ENCODE peak calls at places on chromosomes 11 and 22, in five cellular contexts. A is CD8-positive, alpha-beta T cell; R is lung; X is left ventricle myocardium inferior; B is hepatocyte. G is an unnamed sample. For H3K4me1, the result is how much of the 10 kb centered on the place peaks cover.

GRCh38 chr11:102306048-102306575 is 11.2 kb upstream of the BIRC3 start:
- DNase-seq in A (no peak), R (peak), X (no peak), B (peak), G (peak)

GRCh38 chr11:74434528-74434927 is 32.8 kb downstream of the KCNE3 start:
- DNase-seq in A (no peak), R (no peak), X (no peak), B (no peak), G (no peak)

GRCh38 chr11:65789230-65790103 is 2.6 kb downstream of the OVOL1 start:
- DNase-seq in A (no peak), R (no peak), X (no peak), B (no peak), G (peak)

GRCh38 chr11:11976476-11977187 is 31.8 kb downstream of the DKK3 start:
- DNase-seq in A (no peak), R (no peak), X (no peak), B (no peak), G (no peak)

GRCh38 chr11:32198053-32198452 is 107.2 kb downstream of the RCN1 start:
- DNase-seq in A (no peak), R (no peak), X (no peak), B (no peak), G (no peak)

GRCh38 chr11:126901783-126902182 is 98.8 kb downstream of the KIRREL3 start:
- DNase-seq in A (no peak), R (no peak), X (no peak), B (no peak), G (no peak)

GRCh38 chr11:105046898-105047579 is 1.9 kb upstream of the CARD16 start:
- DNase-seq in A (no peak), R (peak), X (no peak), B (peak), G (no peak)

GRCh38 chr11:61760946-61761345 is 8.5 kb downstream of the MYRF start:
- DNase-seq in A (no peak), R (no peak), X (no peak), B (no peak), G (no peak)

GRCh38 chr11:6646631-6647281 is 8.9 kb downstream of the DCHS1 start:
- DNase-seq in A (peak), R (no peak), X (peak), B (peak), G (peak)

GRCh38 chr11:43825217-43825816 is 55.3 kb upstream of the ALKBH3 start:
- DNase-seq in A (no peak), R (no peak), X (no peak), B (peak), G (no peak)

GRCh38 chr11:47889714-47890441 is 41.7 kb upstream of the NUP160 start:
- DNase-seq in A (no peak), R (no peak), X (no peak), B (no peak), G (no peak)

GRCh38 chr11:118212131-118212725 is 12.6 kb downstream of the JAML start:
- DNase-seq in A (no peak), R (peak), X (peak), B (peak), G (no peak)

GRCh38 chr11:126139541-126140091 is 71.8 kb downstream of the RPUSD4 start:
- DNase-seq in A (no peak), R (no peak), X (peak), B (no peak), G (no peak)

GRCh38 chr11:72631806-72632731 is 42.2 kb downstream of the PDE2A start:
- DNase-seq in A (no peak), R (no peak), X (peak), B (no peak), G (peak)

GRCh38 chr11:74084796-74085541 is 76.1 kb upstream of the UCP3 start:
- DNase-seq in A (no peak), R (no peak), X (no peak), B (no peak), G (no peak)

GRCh38 chr11:121367434-121367833 is 74.9 kb downstream of the SC5D start:
- DNase-seq in A (no peak), R (no peak), X (no peak), B (no peak), G (no peak)

GRCh38 chr11:110296226-110297081 is at the start of gene RDX:
- DNase-seq in A (peak), R (peak), X (peak), B (peak), G (peak)

GRCh38 chr11:73784080-73784634 is 3.5 kb upstream of the MRPL48 start:
- DNase-seq in A (no peak), R (no peak), X (no peak), B (peak), G (no peak)

GRCh38 chr11:118820412-118821357 is 29.7 kb upstream of the DDX6 start:
- DNase-seq in A (no peak), R (peak), X (peak), B (peak), G (peak)

GRCh38 chr11:120344302-120345004 is 8.2 kb downstream of the ARHGEF12 start:
- DNase-seq in A (peak), R (no peak), X (no peak), B (no peak), G (no peak)

GRCh38 chr11:110093407-110094297 is 460 bp downstream of the ZC3H12C start:
- DNase-seq in A (no peak), R (peak), X (peak), B (peak), G (peak)

DNA sequence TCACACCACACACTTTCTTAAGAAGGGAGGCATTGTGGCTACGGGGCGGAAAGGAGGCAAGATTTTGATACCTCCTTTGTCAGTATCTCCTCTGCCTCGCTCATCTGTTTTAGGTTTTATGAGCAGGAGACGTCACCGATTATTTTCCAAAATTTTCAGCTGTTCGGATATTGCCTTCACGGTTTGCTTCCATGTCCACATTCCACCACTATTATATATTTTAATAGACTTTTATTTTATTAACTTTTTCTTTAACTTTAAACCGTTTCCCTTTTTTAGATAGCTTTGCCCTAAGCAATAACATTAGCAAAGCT is 33.7 kb upstream of the CREB3L1 start:
- DNase-seq in A (no peak), R (no peak), X (no peak), B (no peak), G (no peak)
- H3K4me3 ChIP-seq in A (peak), R (peak), X (peak), B (peak), G (peak)

GRCh38 chr11:9691865-9692264 is 28.0 kb downstream of the SWAP70 start:
- DNase-seq in A (no peak), R (no peak), X (no peak), B (no peak), G (no peak)
- H3K4me1 ChIP-seq in A (under half), R (under half), X (half or more), B (under half), G (under half)

DNA sequence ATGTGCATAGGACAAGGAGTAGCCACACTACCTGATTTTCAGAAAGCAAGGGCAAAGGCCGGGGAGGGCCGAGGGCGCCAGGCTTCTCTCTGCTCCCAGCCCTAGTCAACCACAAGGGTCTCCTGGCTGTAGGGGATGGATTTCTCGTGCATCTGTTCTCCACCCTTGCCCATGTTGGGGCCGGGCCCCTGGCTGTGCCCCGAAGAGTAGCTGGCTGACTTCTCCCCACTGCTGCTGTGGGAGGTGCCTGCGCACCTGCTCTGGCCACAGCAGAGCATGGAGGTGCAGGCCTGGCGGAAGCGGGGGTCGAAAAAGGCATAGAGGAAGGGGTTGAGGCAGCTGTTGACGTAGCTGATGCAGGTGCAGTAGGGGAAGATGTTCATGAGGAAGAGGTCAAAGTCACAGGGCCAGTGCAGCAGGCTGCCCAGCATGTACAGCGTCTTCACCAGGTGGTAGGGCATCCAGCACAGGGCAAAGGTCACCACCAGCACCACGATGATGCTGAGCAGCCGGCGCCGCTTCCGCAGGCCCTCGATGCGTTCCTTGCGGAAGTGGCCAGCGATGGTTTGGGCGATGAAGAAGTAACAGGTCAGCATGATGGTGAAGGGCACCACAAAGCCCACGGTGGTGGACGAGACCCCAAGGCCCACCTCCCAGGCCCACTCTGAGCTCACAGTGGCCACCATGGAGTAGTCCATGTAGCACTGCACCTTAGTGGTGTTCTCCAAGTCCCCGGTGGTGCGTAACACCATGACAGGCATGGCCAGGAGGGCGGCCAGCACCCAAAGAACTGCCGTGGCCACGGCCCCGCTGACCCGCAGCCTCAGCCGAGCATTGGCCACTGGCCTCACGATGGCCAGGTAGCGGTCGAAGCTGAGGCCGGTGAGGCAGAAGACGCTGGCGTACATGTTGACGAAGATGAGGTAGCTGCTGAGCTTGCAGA is 1.0 kb downstream of the APLNR start:
- DNase-seq in A (no peak), R (no peak), X (no peak), B (no peak), G (no peak)
- H3K4me3 ChIP-seq in A (no peak), R (no peak), X (peak), B (no peak), G (peak)

GRCh38 chr11:128509990-128510389 is 77.4 kb downstream of the ETS1 start:
- DNase-seq in A (no peak), R (no peak), X (no peak), B (no peak), G (no peak)

GRCh38 chr11:128513915-128514681 is 73.3 kb downstream of the ETS1 start:
- DNase-seq in A (no peak), R (no peak), X (no peak), B (no peak), G (no peak)

GRCh38 chr11:128511712-128512111 is 75.6 kb downstream of the ETS1 start:
- DNase-seq in A (no peak), R (no peak), X (no peak), B (no peak), G (no peak)

GRCh38 chr11:128515086-128515485 is 72.3 kb downstream of the ETS1 start:
- DNase-seq in A (no peak), R (no peak), X (no peak), B (no peak), G (no peak)

GRCh38 chr11:128512478-128513127 is 74.8 kb downstream of the ETS1 start:
- DNase-seq in A (no peak), R (no peak), X (no peak), B (no peak), G (no peak)
- H3K4me1 ChIP-seq in A (half or more), R (half or more), X (half or more), B (under half), G (under half)

DNA sequence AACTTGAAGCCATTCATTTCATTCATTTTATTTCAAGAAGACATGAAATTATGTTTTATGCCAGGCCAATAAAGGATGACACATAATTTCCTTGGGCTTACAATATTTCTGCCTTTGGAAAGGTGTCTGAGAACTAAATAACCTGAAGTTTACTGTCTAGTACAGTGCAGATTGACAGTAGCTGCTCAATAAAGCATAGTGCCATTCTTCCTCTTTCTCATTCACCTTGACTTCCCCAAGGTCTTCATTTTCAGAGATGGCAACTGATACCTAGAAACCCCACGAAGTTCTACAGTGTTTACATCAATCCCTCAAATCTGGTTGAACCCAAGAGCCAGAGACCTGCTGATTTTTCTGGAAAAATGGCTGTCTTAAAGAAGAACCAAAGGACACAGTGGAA is 144.3 kb upstream of the SYN3 start:
- DNase-seq in A (no peak), R (no peak), X (no peak), B (no peak), G (no peak)
- H3K4me3 ChIP-seq in A (no peak), R (no peak), X (no peak), B (no peak), G (no peak)

G was measured in kidney.